ENCODE peak calls at places on chromosomes 11 and 22, in seven cellular contexts. S, T, K, Q, Z, C and H are unnamed samples.

GRCh38 chr11:128095459-128096096 is 491.8 kb downstream of the ETS1 start:
- DNase-seq in S (no peak), T (peak), K (peak), Q (no peak), Z (peak), C (no peak), H (peak)

GRCh38 chr11:70429428-70429705 is 31.0 kb downstream of the CTTN start:
- DNase-seq in S (no peak), T (no peak), K (no peak), Q (no peak), Z (no peak), C (no peak), H (no peak)

GRCh38 chr11:30481385-30481784 is 104.8 kb downstream of the MPPED2 start:
- DNase-seq in S (peak), T (no peak), K (no peak), Q (no peak), Z (no peak), C (no peak), H (peak)

GRCh38 chr11:23725752-23726151 is 771.1 kb upstream of the LUZP2 start:
- DNase-seq in S (no peak), T (no peak), K (no peak), Q (no peak), Z (peak), C (no peak), H (peak)

GRCh38 chr11:125881291-125881690 is 6.2 kb upstream of the HYLS1 start:
- DNase-seq in S (no peak), T (no peak), K (no peak), Q (no peak), Z (no peak), C (no peak), H (no peak)

GRCh38 chr11:37572491-37573171 is 974.6 kb upstream of the RAG2 start:
- DNase-seq in S (no peak), T (no peak), K (no peak), Q (no peak), Z (no peak), C (no peak), H (no peak)

GRCh38 chr11:77151804-77152513 is 23.9 kb downstream of the MYO7A start:
- DNase-seq in S (no peak), T (no peak), K (peak), Q (no peak), Z (no peak), C (no peak), H (no peak)

GRCh38 chr22:43320943-43321900 is 21.9 kb downstream of the SCUBE1 start:
- DNase-seq in S (no peak), T (no peak), K (no peak), Q (no peak), Z (peak), C (no peak), H (no peak)

GRCh38 chr11:215581-216037 is 8.1 kb downstream of the RIC8A start:
- DNase-seq in S (no peak), T (peak), K (no peak), Q (peak), Z (peak), C (no peak), H (peak)

GRCh38 chr11:47499614-47500013 is 50.7 kb upstream of the RAPSN start:
- DNase-seq in S (no peak), T (no peak), K (no peak), Q (no peak), Z (no peak), C (no peak), H (no peak)

GRCh38 chr11:117535201-117535869 is 207.7 kb downstream of the CEP164 start:
- DNase-seq in S (no peak), T (no peak), K (no peak), Q (no peak), Z (peak), C (no peak), H (no peak)

GRCh38 chr11:199004-199581 is 6.2 kb downstream of the SCGB1C1 start:
- DNase-seq in S (no peak), T (no peak), K (no peak), Q (no peak), Z (no peak), C (no peak), H (no peak)

GRCh38 chr11:119263352-119263940 is 53.5 kb downstream of the MCAM start:
- DNase-seq in S (no peak), T (peak), K (peak), Q (no peak), Z (no peak), C (no peak), H (no peak)

GRCh38 chr11:65695459-65696241 is 16.4 kb upstream of the KAT5 start:
- DNase-seq in S (no peak), T (no peak), K (no peak), Q (no peak), Z (no peak), C (no peak), H (no peak)

GRCh38 chr11:14656536-14657457 is 13.2 kb downstream of the PDE3B start:
- DNase-seq in S (no peak), T (no peak), K (no peak), Q (no peak), Z (peak), C (no peak), H (peak)
- H3K4me2 ChIP-seq in S (no peak), T (no peak), K (no peak), Q (no peak), Z (no peak), C (no peak), H (no peak)

GRCh38 chr11:113260541-113260940 is 53.8 kb upstream of the TTC12 start:
- DNase-seq in S (no peak), T (no peak), K (no peak), Q (no peak), Z (no peak), C (no peak), H (no peak)
- H2BK5ac ChIP-seq in S (no peak), T (no peak), K (no peak), Q (no peak), Z (no peak), C (no peak), H (no peak)

DNA sequence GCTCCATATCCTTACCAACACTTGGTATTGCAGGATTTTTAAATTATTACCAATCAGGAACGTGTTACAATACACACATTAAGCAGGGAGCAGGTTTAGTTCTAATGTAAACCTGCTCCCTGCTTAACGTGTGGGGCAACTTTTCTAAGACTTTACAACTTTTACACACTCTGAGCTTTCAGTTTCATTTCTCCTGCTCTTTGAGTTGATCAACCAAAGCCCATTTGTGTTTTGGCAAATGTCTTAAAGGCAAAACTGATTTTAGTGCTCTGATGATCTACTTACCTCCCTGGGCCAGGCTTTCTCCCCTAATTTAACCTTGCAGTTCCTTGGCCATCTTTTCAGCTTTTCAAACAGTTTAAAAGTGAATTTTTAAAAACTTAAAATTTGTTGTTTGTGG is 70.9 kb downstream of the ZBTB44 start:
- DNase-seq in S (no peak), T (peak), K (no peak), Q (no peak), Z (no peak), C (no peak), H (no peak)
- H3K4me2 ChIP-seq in S (no peak), T (peak), K (no peak), Q (no peak), Z (no peak), C (no peak), H (no peak)

GRCh38 chr11:44079376-44079775 is 13.3 kb downstream of the ACCS start:
- DNase-seq in S (no peak), T (no peak), K (no peak), Q (no peak), Z (no peak), C (no peak), H (no peak)
- H2BK5ac ChIP-seq in S (no peak), T (no peak), K (no peak), Q (no peak), Z (no peak), C (no peak), H (no peak)

DNA sequence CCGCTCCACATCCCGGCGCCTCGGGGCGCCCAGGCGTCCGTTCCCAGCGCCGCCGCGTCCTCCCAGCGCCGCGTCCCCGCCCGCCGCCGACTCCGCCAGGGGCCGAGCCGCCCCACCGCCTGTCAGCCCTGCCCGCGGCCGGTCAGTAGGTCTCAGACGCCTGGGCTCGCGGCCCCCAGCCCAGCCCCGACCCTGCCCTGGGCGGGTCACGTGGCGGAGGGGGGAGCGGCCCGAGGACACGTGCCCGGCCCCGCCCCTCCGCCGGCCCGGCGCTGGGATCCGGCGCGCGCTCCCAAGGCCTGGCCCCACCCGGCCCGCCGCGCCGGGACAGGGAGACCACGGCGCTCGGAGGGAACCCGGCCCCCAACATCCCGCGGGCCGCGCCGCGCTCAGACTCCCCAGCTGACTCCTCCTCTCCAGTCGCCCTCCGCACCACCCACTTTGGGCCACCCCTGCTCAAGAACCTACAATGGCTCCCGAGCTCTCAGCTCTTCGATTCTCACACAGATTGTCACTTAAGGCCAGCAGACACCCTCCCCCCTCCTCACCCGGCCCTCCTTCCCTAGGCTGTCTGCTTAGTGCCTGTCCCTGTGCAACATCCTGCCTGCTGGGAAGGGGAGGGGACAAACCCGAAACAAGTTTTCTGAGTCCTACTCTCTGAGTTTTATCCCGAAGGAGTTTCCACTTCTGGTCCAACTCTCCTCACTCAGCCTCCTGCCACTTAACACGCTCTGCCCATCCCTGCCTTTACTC is at the start of gene RAB3IL1:
- DNase-seq in S (peak), T (peak), K (no peak), Q (peak), Z (peak), C (no peak), H (peak)
- H3K4me2 ChIP-seq in S (peak), T (peak), K (peak), Q (peak), Z (peak), C (peak), H (peak)